ENCODE peak calls at places on chromosome 1, in four cellular contexts. A is stimulated activated CD8-positive, alpha-beta memory T cell treated with anti-CD3 and anti-CD28 coated beads, Interleukin-15, amount 100 ng/mL, for 48 hours; J is activated CD4-positive, CD25-positive, alpha-beta regulatory T cell; N is AG08395. B is an unnamed sample.

GRCh38 chr1:215894617-215895016 is 327.5 kb downstream of the KCTD3 start:
- DNase-seq in J (no peak), A (no peak), N (no peak), B (no peak)

GRCh38 chr1:208604295-208604694 is 360.1 kb upstream of the PLXNA2 start:
- DNase-seq in A (no peak), N (no peak), J (no peak), B (no peak)

GRCh38 chr1:47701283-47701682 is 263.4 kb downstream of the FOXD2 start:
- DNase-seq in N (no peak), J (no peak), A (no peak), B (no peak)

GRCh38 chr1:30908886-30909777 is 574 bp upstream of the SDC3 start:
- DNase-seq in J (no peak), N (no peak), A (no peak), B (no peak)

GRCh38 chr1:179217943-179218507 is 11.5 kb downstream of the ABL2 start:
- DNase-seq in J (no peak), N (peak; percentile 27), A (no peak), B (no peak)

GRCh38 chr1:200795151-200795550 is 56.5 kb downstream of the CAMSAP2 start:
- DNase-seq in J (no peak), N (peak; percentile 69), A (no peak), B (no peak)

GRCh38 chr1:229272164-229273158 is 1.6 kb downstream of the RAB4A start:
- DNase-seq in J (no peak), A (no peak), N (no peak), B (no peak)

GRCh38 chr1:161307230-161307768 is 2.5 kb downstream of the MPZ start:
- DNase-seq in A (no peak), J (peak; percentile 5), N (no peak), B (no peak)

GRCh38 chr1:113255038-113255727 is 135.1 kb upstream of the MAGI3 start:
- DNase-seq in N (no peak), J (no peak), A (no peak), B (no peak)

GRCh38 chr1:82269466-82269865 is 468.7 kb downstream of the ADGRL2 start:
- DNase-seq in A (no peak), N (peak; percentile 47), J (no peak), B (no peak)

GRCh38 chr1:221637641-221638041 is 104.2 kb downstream of the DUSP10 start:
- DNase-seq in J (no peak), N (peak; percentile 78), A (no peak), B (no peak)

GRCh38 chr1:209544098-209544497 is 39.4 kb upstream of the CAMK1G start:
- DNase-seq in J (no peak), A (no peak), N (no peak), B (no peak)

GRCh38 chr1:198047913-198048312 is 108.9 kb upstream of the NEK7 start:
- DNase-seq in J (no peak), A (no peak), N (no peak), B (no peak)

GRCh38 chr1:152398812-152399698 is 15.0 kb downstream of the CRNN start:
- DNase-seq in J (no peak), A (no peak), N (peak; percentile 9), B (no peak)

GRCh38 chr1:67695963-67696362 is 11.0 kb downstream of the GADD45A start:
- DNase-seq in J (no peak), A (no peak), N (no peak), B (no peak)

GRCh38 chr1:53878492-53879105 is 11.0 kb downstream of the YIPF1 start:
- DNase-seq in N (peak; percentile 58), A (no peak), J (no peak), B (no peak)

GRCh38 chr1:218284377-218284916 is 646 bp upstream of the RRP15 start:
- DNase-seq in J (no peak), N (no peak), A (no peak), B (no peak)

GRCh38 chr1:161986328-161986727 is 37.3 kb downstream of the OLFML2B start:
- DNase-seq in J (no peak), N (peak; percentile 22), A (no peak), B (no peak)

GRCh38 chr1:160996195-160996594 is 24.8 kb downstream of the F11R start:
- DNase-seq in J (no peak), N (no peak), A (no peak), B (no peak)

GRCh38 chr1:32811917-32812316 is 5.2 kb downstream of the YARS1 start:
- DNase-seq in N (no peak), J (no peak), A (no peak), B (no peak)

GRCh38 chr1:13643017-13643416 is 57.0 kb upstream of the PRDM2 start:
- DNase-seq in N (no peak), J (no peak), A (no peak), B (no peak)

GRCh38 chr1:159889821-159890252 is 10.1 kb downstream of the CFAP45 start:
- DNase-seq in A (no peak), N (peak; percentile 96), J (no peak), B (no peak)

GRCh38 chr1:102628008-102628736 is 480.1 kb downstream of the COL11A1 start:
- DNase-seq in A (no peak), N (no peak), J (no peak), B (no peak)

GRCh38 chr1:189192741-189193140 is 1284.9 kb downstream of the BRINP3 start:
- DNase-seq in N (no peak), J (no peak), A (no peak), B (no peak)

GRCh38 chr1:90964444-90965035 is 57.3 kb downstream of the ZNF644 start:
- DNase-seq in N (no peak), J (no peak), A (no peak), B (no peak)

GRCh38 chr1:156859523-156860112 is 701 bp upstream of the INSRR start:
- DNase-seq in J (no peak), A (no peak), N (peak; percentile 23), B (no peak)

GRCh38 chr1:78401148-78401547 is 89.6 kb upstream of the PTGFR start:
- DNase-seq in J (no peak), A (no peak), N (no peak), B (no peak)

GRCh38 chr1:2267051-2267830 is 39.1 kb downstream of the SKI start:
- DNase-seq in J (no peak), A (no peak), N (no peak), B (no peak)

GRCh38 chr1:29465755-29466154 is 229.4 kb downstream of the PTPRU start:
- DNase-seq in J (no peak), A (no peak), N (peak; percentile 25), B (no peak)

GRCh38 chr1:174703309-174703708 is 255.5 kb downstream of the GPR52 start:
- DNase-seq in N (no peak), J (no peak), A (no peak), B (no peak)

GRCh38 chr1:47616906-47617305 is 179.1 kb downstream of the FOXD2 start:
- DNase-seq in A (no peak), N (no peak), J (no peak), B (no peak)

GRCh38 chr1:159051436-159051835 is 25.1 kb downstream of the AIM2 start:
- DNase-seq in N (no peak), A (no peak), J (no peak), B (no peak)

GRCh38 chr1:174209347-174210187 is 50.2 kb downstream of the RABGAP1L start:
- DNase-seq in N (no peak), A (no peak), J (no peak), B (no peak)

GRCh38 chr1:39238476-39238875 is 34.0 kb downstream of the MACF1 start:
- DNase-seq in A (no peak), N (peak; percentile 70), J (no peak), B (no peak)

GRCh38 chr1:199272690-199273089 is 633.9 kb downstream of the PTPRC start:
- DNase-seq in N (peak; percentile 87), A (no peak), J (no peak), B (no peak)

GRCh38 chr1:172851077-172851476 is 192.2 kb downstream of the FASLG start:
- DNase-seq in A (no peak), N (no peak), J (no peak), B (no peak)

GRCh38 chr1:52613611-52614373 is 11.6 kb downstream of the GPX7 start:
- DNase-seq in A (no peak), J (no peak), N (no peak), B (no peak)

GRCh38 chr1:187261637-187262036 is 432.9 kb downstream of the PLA2G4A start:
- DNase-seq in N (no peak), A (no peak), J (no peak), B (no peak)

GRCh38 chr1:8497196-8497878 is 179.4 kb downstream of the SLC45A1 start:
- DNase-seq in J (no peak), A (no peak), N (peak; percentile 74), B (no peak)